ENCODE peak calls at places on chromosomes 3 and 15, in four cellular contexts. R, I, O and T are unnamed samples.

GRCh38 chr15:67096536-67097294 is 31.3 kb downstream of the SMAD3 start:
- DNase-seq in R (no peak), I (no peak), O (no peak), T (no peak)

GRCh38 chr3:41033956-41034519 is 165.3 kb upstream of the CTNNB1 start:
- DNase-seq in R (no peak), I (no peak), O (no peak), T (no peak)

GRCh38 chr15:79172801-79173460 is 82.4 kb upstream of the RASGRF1 start:
- DNase-seq in R (no peak), I (no peak), O (no peak), T (no peak)

GRCh38 chr15:85800460-85801123 is 5.9 kb upstream of the KLHL25 start:
- DNase-seq in R (no peak), I (no peak), O (peak; percentile 91), T (peak; percentile 78)

GRCh38 chr3:126349071-126349470 is 8.1 kb downstream of the KLF15 start:
- DNase-seq in R (no peak), I (peak; percentile 2), O (no peak), T (no peak)

GRCh38 chr15:41980654-41981323 is 8.4 kb upstream of the EHD4 start:
- DNase-seq in R (no peak), I (no peak), O (no peak), T (no peak)

GRCh38 chr15:66364944-66365343 is 8.5 kb upstream of the TIPIN start:
- DNase-seq in R (no peak), I (no peak), O (no peak), T (no peak)

GRCh38 chr15:66043264-66043663 is 174.0 kb downstream of the RAB11A start:
- DNase-seq in R (no peak), I (no peak), O (no peak), T (peak; percentile 65)

GRCh38 chr15:88456733-88457132 is 10.5 kb downstream of the MRPL46 start:
- DNase-seq in R (no peak), I (no peak), O (no peak), T (no peak)

GRCh38 chr3:139358857-139359562 is 15.2 kb downstream of the MRPS22 start:
- DNase-seq in R (no peak), I (no peak), O (no peak), T (no peak)

GRCh38 chr3:64361962-64362735 is 136.9 kb upstream of the PRICKLE2 start:
- DNase-seq in R (no peak), I (no peak), O (no peak), T (no peak)

GRCh38 chr3:39108309-39108708 is 829 bp downstream of the TTC21A start:
- DNase-seq in R (no peak), I (no peak), O (no peak), T (no peak)

GRCh38 chr3:193782747-193783146 is 189.7 kb downstream of the OPA1 start:
- DNase-seq in R (no peak), I (no peak), O (no peak), T (no peak)

GRCh38 chr15:31954364-31954763 is 76.0 kb upstream of the CHRNA7 start:
- DNase-seq in R (no peak), I (no peak), O (no peak), T (no peak)

GRCh38 chr15:64443016-64443415 is 17.4 kb upstream of the ZNF609 start:
- DNase-seq in R (no peak), I (no peak), O (no peak), T (no peak)
- TF ChIP-seq HMGXB4 in R (no peak), I (no peak), O (no peak), T (no peak)

GRCh38 chr3:30198162-30198561 is 408.2 kb upstream of the TGFBR2 start:
- DNase-seq in R (no peak), I (no peak), O (no peak), T (no peak)
- TF ChIP-seq HMGXB4 in R (no peak), I (no peak), O (no peak), T (no peak)

GRCh38 chr3:148953094-148953493 is 38.2 kb upstream of the GYG1 start:
- DNase-seq in R (no peak), I (no peak), O (no peak), T (no peak)

GRCh38 chr3:148954981-148955380 is 36.4 kb upstream of the GYG1 start:
- DNase-seq in R (no peak), I (no peak), O (no peak), T (no peak)

GRCh38 chr3:148958681-148959080 is 32.7 kb upstream of the GYG1 start:
- DNase-seq in R (no peak), I (no peak), O (no peak), T (no peak)

GRCh38 chr3:148955544-148956346 is 35.6 kb upstream of the GYG1 start:
- DNase-seq in R (no peak), I (no peak), O (peak; percentile 19), T (peak; percentile 47)

GRCh38 chr3:148957586-148957985 is 33.8 kb upstream of the GYG1 start:
- DNase-seq in R (peak; percentile 12), I (peak; percentile 56), O (no peak), T (peak; percentile 37)
- TF ChIP-seq HMGXB4 in R (no peak), I (no peak), O (no peak), T (peak; percentile 64)

GRCh38 chr15:94203321-94203720 is 28.0 kb upstream of the MCTP2 start:
- DNase-seq in R (no peak), I (no peak), O (no peak), T (no peak)

GRCh38 chr15:94205366-94205765 is 26.0 kb upstream of the MCTP2 start:
- DNase-seq in R (no peak), I (no peak), O (no peak), T (no peak)

DNA sequence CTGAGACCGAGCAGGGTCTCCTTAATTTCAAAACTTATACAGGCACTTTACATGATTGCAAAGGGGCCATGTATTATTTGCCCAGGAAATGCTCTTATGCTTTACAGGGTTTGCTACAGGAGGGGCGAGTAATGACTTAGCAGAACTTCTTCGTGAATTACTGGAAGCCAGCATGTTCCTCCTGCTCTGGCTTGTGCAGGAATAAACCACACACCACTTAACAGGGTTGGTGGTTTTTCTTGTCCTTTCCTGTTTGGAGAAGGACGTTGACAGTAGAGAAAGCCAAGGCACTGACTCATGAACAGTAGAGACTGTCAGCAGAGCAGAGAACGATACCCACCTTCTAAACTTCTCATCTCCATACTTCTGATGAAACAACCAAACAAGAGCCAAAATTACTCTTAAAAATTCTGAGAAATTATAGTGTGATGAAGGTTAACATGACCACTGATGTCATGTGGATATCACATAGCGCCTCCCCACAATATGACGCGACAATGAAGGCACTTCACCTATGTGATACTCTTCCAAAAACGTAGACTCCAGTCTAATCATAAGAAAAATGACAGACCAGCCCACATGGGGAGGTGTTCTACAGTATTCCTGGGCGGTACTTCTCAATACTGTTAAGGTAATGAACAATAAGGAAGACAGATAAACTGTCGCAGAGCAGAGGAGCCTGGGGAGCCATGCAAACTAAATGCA is 24.7 kb upstream of the MCTP2 start:
- DNase-seq in R (no peak), I (no peak), O (no peak), T (no peak)
- TF ChIP-seq HMGXB4 in R (no peak), I (no peak), O (no peak), T (no peak)

GRCh38 chr3:170499562-170500156 is 81.0 kb downstream of the CLDN11 start:
- DNase-seq in R (peak; percentile 22), I (peak; percentile 47), O (peak; percentile 48), T (peak; percentile 79)
- TF ChIP-seq HMGXB4 in R (no peak), I (no peak), O (no peak), T (peak; percentile 73)